ENCODE peak calls at places on chromosomes 4 and X, in five cellular contexts. Y is H1, L is uterus, P is sigmoid colon, E is adrenal gland. Z is an unnamed sample.

GRCh38 chr4:100736651-100737450 is 219.0 kb upstream of the EMCN start:
- DNase-seq in Y (no peak), L (no peak), P (no peak), E (no peak), Z (no peak)

GRCh38 chrX:129925305-129926092 is 19.5 kb downstream of the UTP14A start:
- DNase-seq in Y (peak; percentile 71), L (peak; percentile 68), P (peak; percentile 82), E (peak; percentile 83), Z (peak; percentile 80)

GRCh38 chr4:52250124-52250523 is 199.0 kb downstream of the SPATA18 start:
- DNase-seq in Y (no peak), L (peak; percentile 48), P (peak; percentile 81), E (peak; percentile 22), Z (peak; percentile 68)

GRCh38 chr4:53066155-53066554 is 204.0 kb downstream of the RASL11B start:
- DNase-seq in Y (no peak), L (no peak), P (no peak), E (no peak), Z (no peak)

GRCh38 chrX:69808375-69808774 is 192.5 kb downstream of the EDA start:
- DNase-seq in Y (no peak), L (no peak), P (no peak), E (no peak), Z (no peak)

GRCh38 chrX:39693298-39693697 is 404.5 kb downstream of the BCOR start:
- DNase-seq in Y (no peak), L (no peak), P (no peak), E (no peak), Z (no peak)

GRCh38 chr4:136036744-136037143 is 1495.5 kb downstream of the PCDH18 start:
- DNase-seq in Y (no peak), L (no peak), P (no peak), E (no peak), Z (no peak)

GRCh38 chr4:122898370-122899150 is 23.8 kb downstream of the NUDT6 start:
- DNase-seq in Y (no peak), L (no peak), P (no peak), E (peak; percentile 27), Z (no peak)

GRCh38 chrX:72062890-72063289 is 68.8 kb downstream of the RTL5 start:
- DNase-seq in Y (no peak), L (peak; percentile 54), P (peak; percentile 84), E (peak; percentile 35), Z (peak; percentile 83)

GRCh38 chr4:3420956-3421355 is 20.8 kb upstream of the HGFAC start:
- DNase-seq in Y (no peak), L (no peak), P (no peak), E (no peak), Z (no peak)

DNA sequence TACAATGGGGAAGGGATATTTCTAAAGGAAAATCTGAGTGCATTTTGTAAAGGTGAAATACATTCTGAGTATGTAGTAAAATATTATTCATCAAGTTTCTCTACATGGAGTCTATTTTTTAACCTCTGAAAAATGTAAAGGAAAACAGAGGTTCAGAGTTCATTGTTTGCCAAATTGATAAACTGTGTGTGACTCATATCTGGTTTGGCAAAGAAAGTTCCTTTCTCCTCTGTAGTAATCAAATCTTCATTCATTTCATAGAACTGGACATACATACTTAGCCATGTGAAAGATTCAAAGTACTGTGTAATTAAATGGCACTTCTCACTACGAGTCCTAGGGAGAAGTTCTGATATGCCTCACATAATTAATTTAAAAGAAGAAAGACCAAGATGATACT is 61.6 kb downstream of the HPGD start:
- DNase-seq in Y (no peak), L (no peak), P (no peak), E (no peak), Z (no peak)
- H3K4me3 ChIP-seq in Y (no peak overlapping the region), L (no peak overlapping the region), P (no peak overlapping the region), E (no peak overlapping the region), Z (no peak overlapping the region)

GRCh38 chrX:118345401-118346257 is at the start of gene WDR44:
- DNase-seq in Y (peak; percentile 86), L (peak; percentile 93), P (peak; percentile 98), E (peak; percentile 95), Z (peak; percentile 93)
- TF ChIP-seq POLR2A in Y (no peak), L (peak; percentile 67), P (peak; percentile 40), E (peak; percentile 87), Z (peak; percentile 4)

DNA sequence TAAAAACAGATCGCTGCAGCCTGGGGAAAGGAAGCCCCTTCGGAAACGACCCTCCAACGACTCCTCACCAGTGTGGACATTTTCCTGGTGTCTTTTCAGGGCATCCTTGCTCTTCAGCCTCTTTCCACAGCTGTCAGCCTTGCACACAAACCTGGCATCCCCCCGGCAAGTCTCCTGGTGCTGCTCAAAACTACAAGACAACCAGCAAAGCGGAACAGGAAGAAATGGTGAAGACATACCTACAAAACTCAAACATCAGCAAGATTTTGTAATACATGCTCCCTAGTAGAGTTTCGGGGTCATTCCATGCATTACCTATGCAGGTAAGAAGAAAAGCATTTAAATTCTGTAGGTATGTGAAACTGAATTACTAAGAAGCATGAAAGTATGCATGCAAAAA is 106.1 kb downstream of the PRDM5 start:
- DNase-seq in Y (no peak), L (no peak), P (no peak), E (no peak), Z (no peak)
- H3K4me3 ChIP-seq in Y (no peak overlapping the region), L (no peak overlapping the region), P (no peak overlapping the region), E (no peak overlapping the region), Z (no peak overlapping the region)

GRCh38 chr4:169270810-169271691 is at the start of gene SH3RF1:
- DNase-seq in Y (peak; percentile 83), L (peak; percentile 90), P (peak; percentile 95), E (peak; percentile 82), Z (peak; percentile 91)
- TF ChIP-seq POLR2A in Y (peak; percentile 56), L (peak; percentile 95), P (peak; percentile 50), E (peak; percentile 86), Z (no peak)

GRCh38 chr4:73851293-73851692 is 1.8 kb upstream of the PF4V1 start:
- DNase-seq in Y (no peak), L (no peak), P (no peak), E (no peak), Z (no peak)

GRCh38 chr4:73853246-73853704 is at the start of gene PF4V1:
- DNase-seq in Y (peak; percentile 55), L (no peak), P (peak; percentile 69), E (no peak), Z (peak; percentile 18)

GRCh38 chr4:73853718-73854473 is 800 bp downstream of the PF4V1 start:
- DNase-seq in Y (no peak), L (no peak), P (no peak), E (no peak), Z (no peak)

GRCh38 chr4:73850261-73850970 is 2.7 kb upstream of the PF4V1 start:
- DNase-seq in Y (no peak), L (no peak), P (no peak), E (no peak), Z (no peak)

DNA sequence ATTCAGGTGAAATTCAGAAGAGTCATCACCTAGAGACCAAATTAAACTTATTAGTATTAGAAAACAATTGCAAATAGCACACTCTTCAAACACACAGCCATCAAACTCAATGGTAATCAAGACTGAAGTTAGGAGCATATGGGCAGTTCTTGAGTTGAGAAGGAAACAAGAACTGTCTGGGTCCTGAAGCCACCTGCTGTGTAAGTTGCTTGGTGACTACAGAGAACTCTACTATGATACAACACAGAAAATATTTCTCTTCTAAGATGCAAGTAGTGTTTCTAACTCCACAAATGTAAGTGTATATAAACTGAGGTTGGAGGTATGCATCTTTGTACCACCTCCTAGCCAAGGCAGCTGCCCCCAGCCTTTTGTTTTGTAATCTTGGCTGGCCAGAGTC is 325 bp upstream of the PF4V1 start:
- DNase-seq in Y (no peak), L (no peak), P (no peak), E (no peak), Z (no peak)
- H3K4me3 ChIP-seq in Y (no peak overlapping the region), L (no peak overlapping the region), P (no peak overlapping the region), E (no peak overlapping the region), Z (no peak overlapping the region)

GRCh38 chr4:152973614-152974200 is 37.6 kb downstream of the FHDC1 start:
- DNase-seq in Y (no peak), L (no peak), P (no peak), E (no peak), Z (no peak)

GRCh38 chr4:152972821-152973613 is 36.9 kb downstream of the FHDC1 start:
- DNase-seq in Y (no peak), L (peak; percentile 48), P (no peak), E (no peak), Z (peak; percentile 36)

GRCh38 chr4:152974732-152975614 is 38.9 kb downstream of the FHDC1 start:
- DNase-seq in Y (no peak), L (no peak), P (no peak), E (no peak), Z (no peak)

GRCh38 chr4:152976466-152976761 is 40.3 kb downstream of the FHDC1 start:
- DNase-seq in Y (no peak), L (no peak), P (no peak), E (no peak), Z (no peak)

DNA sequence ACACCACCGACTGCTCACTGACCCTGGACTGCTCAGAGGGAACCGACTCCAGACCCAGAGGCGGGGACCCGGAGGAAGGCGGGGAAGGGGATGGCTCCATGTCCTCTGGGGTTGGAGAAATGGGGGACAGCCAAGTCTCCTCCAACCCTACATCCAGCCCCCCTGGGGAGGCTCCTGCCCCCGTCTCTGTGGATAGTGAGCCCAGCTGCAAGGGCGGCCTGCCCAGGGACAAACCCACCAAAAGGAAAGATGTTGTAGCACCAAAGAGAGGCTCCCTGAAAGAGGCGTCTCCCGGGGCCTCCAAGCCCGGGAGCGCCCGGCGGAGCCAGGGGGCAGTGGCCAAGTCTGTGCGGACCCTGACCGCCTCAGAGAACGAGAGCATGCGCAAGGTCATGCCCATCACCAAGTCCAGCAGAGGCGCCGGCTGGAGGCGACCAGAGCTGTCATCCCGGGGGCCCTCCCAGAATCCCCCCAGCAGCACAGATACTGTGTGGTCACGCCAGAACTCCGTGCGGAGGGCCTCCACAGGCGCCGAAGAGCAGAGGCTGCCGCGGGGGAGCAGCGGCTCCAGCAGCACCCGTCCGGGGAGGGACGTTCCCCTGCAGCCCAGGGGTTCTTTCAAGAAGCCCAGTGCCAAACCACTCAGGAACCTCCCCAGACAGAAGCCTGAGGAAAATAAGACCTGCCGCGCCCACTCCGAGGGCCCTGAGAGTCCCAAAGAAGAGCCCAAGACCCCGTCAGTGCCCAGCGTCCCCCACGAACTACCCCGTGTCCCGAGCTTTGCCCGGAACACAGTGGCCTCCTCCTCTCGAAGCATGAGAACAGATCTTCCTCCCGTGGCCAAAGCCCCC is 39.7 kb downstream of the FHDC1 start:
- DNase-seq in Y (no peak), L (no peak), P (no peak), E (no peak), Z (no peak)
- TF ChIP-seq POLR2A in Y (no peak), L (no peak), P (no peak), E (no peak), Z (no peak)

GRCh38 chr4:11365039-11365438 is 63.7 kb downstream of the HS3ST1 start:
- DNase-seq in Y (no peak), L (no peak), P (no peak), E (no peak), Z (no peak)
- H3K4me3 ChIP-seq in Y (no peak overlapping the region), L (no peak overlapping the region), P (no peak overlapping the region), E (no peak overlapping the region), Z (no peak overlapping the region)

DNA sequence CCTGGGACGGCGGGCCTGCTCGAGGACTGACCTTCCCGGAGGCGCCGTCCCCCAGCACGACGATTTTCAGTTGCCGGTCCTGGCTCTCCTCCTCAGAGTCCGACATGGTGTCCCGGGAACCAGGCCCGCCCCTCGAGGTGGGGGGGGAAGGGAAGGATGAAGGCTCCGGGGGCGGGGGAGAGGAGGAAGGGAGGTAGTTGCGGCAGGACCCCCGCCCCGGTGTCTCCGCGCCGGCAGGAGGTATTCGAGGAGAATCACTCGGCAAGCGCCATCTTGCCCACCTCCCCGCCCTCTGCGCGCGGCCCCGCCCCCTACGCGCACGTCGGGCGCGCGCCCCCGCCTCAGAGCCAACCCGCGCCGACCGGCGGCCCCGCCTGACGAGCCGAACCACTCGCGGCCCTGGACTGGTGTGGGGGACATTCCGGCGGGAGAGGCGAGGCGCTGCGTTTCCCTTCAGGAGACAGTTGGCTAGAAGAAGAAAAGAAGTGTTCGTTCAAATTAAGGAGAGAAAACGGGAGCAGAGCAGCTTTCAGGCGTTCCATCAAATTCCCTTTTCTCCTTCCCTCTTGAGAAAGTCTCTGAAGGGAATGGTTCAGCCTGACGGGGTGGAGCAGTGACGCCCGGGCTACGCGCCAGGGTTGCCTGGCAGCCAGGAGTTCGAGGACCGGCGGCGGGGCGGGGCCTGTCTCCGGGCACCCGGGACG is at the start of gene RAB28:
- DNase-seq in Y (peak; percentile 93), L (peak; percentile 95), P (peak; percentile 98), E (peak; percentile 96), Z (peak; percentile 98)
- TF ChIP-seq POLR2A in Y (peak; percentile 24), L (peak; percentile 70), P (peak; percentile 45), E (peak; percentile 66), Z (peak; percentile 38)